ENCODE peak calls at places on chromosome 5, in ten cellular contexts. One of them, this sample, is unnamed.

GRCh38 chr5:109878887-109879286 is 189.2 kb downstream of the MAN2A1 start:
- DNase-seq in mammary epithelial cell: no peak
- DNase-seq in neural progenitor cell: no peak
- DNase-seq in Peyer's patch: no peak
- DNase-seq in cardiac muscle cell: no peak
- DNase-seq in psoas muscle: no peak
- DNase-seq in IMR-90: no peak
- DNase-seq in RWPE2: no peak
- DNase-seq in lung: no peak
- DNase-seq in PC-3: no peak
- DNase-seq in this sample: no peak

GRCh38 chr5:10595305-10595677 is 31.4 kb downstream of the ANKRD33B start:
- DNase-seq in mammary epithelial cell: peak; percentile 17
- DNase-seq in neural progenitor cell: no peak
- DNase-seq in Peyer's patch: no peak
- DNase-seq in cardiac muscle cell: no peak
- DNase-seq in psoas muscle: no peak
- DNase-seq in IMR-90: peak; percentile 44
- DNase-seq in RWPE2: no peak
- DNase-seq in lung: no peak
- DNase-seq in PC-3: peak; percentile 33
- DNase-seq in this sample: peak; percentile 43

GRCh38 chr5:38605610-38606009 is 49.2 kb upstream of the LIFR start:
- DNase-seq in mammary epithelial cell: no peak
- DNase-seq in neural progenitor cell: no peak
- DNase-seq in Peyer's patch: no peak
- DNase-seq in cardiac muscle cell: no peak
- DNase-seq in psoas muscle: no peak
- DNase-seq in IMR-90: no peak
- DNase-seq in RWPE2: no peak
- DNase-seq in lung: no peak
- DNase-seq in PC-3: no peak
- DNase-seq in this sample: no peak

GRCh38 chr5:154198611-154199230 is 8.2 kb downstream of the GALNT10 start:
- DNase-seq in mammary epithelial cell: peak; percentile 70
- DNase-seq in neural progenitor cell: no peak
- DNase-seq in Peyer's patch: no peak
- DNase-seq in cardiac muscle cell: no peak
- DNase-seq in psoas muscle: no peak
- DNase-seq in IMR-90: peak; percentile 89
- DNase-seq in RWPE2: no peak
- DNase-seq in lung: no peak
- DNase-seq in PC-3: peak; percentile 84
- DNase-seq in this sample: no peak

GRCh38 chr5:150286820-150287219 is 2.8 kb downstream of the CAMK2A start:
- DNase-seq in mammary epithelial cell: no peak
- DNase-seq in neural progenitor cell: peak; percentile 75
- DNase-seq in Peyer's patch: no peak
- DNase-seq in cardiac muscle cell: peak; percentile 66
- DNase-seq in psoas muscle: no peak
- DNase-seq in IMR-90: no peak
- DNase-seq in RWPE2: no peak
- DNase-seq in lung: no peak
- DNase-seq in PC-3: peak; percentile 62
- DNase-seq in this sample: no peak

GRCh38 chr5:78984020-78984610 is 995 bp downstream of the ARSB start:
- DNase-seq in mammary epithelial cell: no peak
- DNase-seq in neural progenitor cell: peak; percentile 15
- DNase-seq in Peyer's patch: no peak
- DNase-seq in cardiac muscle cell: no peak
- DNase-seq in psoas muscle: no peak
- DNase-seq in IMR-90: peak; percentile 21
- DNase-seq in RWPE2: no peak
- DNase-seq in lung: no peak
- DNase-seq in PC-3: peak; percentile 7
- DNase-seq in this sample: no peak

GRCh38 chr5:93573627-93573974 is 7.4 kb downstream of the NR2F1-AS1 start:
- DNase-seq in mammary epithelial cell: no peak
- DNase-seq in neural progenitor cell: peak; percentile 52
- DNase-seq in Peyer's patch: no peak
- DNase-seq in cardiac muscle cell: no peak
- DNase-seq in psoas muscle: no peak
- DNase-seq in IMR-90: no peak
- DNase-seq in RWPE2: no peak
- DNase-seq in lung: no peak
- DNase-seq in PC-3: no peak
- DNase-seq in this sample: no peak

GRCh38 chr5:78518365-78519197 is 130.0 kb downstream of the LHFPL2 start:
- DNase-seq in mammary epithelial cell: peak; percentile 92
- DNase-seq in neural progenitor cell: no peak
- DNase-seq in Peyer's patch: peak; percentile 88
- DNase-seq in cardiac muscle cell: peak; percentile 36
- DNase-seq in psoas muscle: peak; percentile 52
- DNase-seq in IMR-90: peak; percentile 96
- DNase-seq in RWPE2: no peak
- DNase-seq in lung: peak; percentile 66
- DNase-seq in PC-3: peak; percentile 73
- DNase-seq in this sample: peak; percentile 85

GRCh38 chr5:79263290-79263689 is 27.4 kb downstream of the JMY start:
- DNase-seq in mammary epithelial cell: no peak
- DNase-seq in neural progenitor cell: no peak
- DNase-seq in Peyer's patch: no peak
- DNase-seq in cardiac muscle cell: no peak
- DNase-seq in psoas muscle: no peak
- DNase-seq in IMR-90: no peak
- DNase-seq in RWPE2: no peak
- DNase-seq in lung: no peak
- DNase-seq in PC-3: no peak
- DNase-seq in this sample: no peak

GRCh38 chr5:95280692-95281091 is 4.2 kb downstream of the MCTP1 start:
- DNase-seq in mammary epithelial cell: no peak
- DNase-seq in neural progenitor cell: no peak
- DNase-seq in Peyer's patch: no peak
- DNase-seq in cardiac muscle cell: no peak
- DNase-seq in psoas muscle: no peak
- DNase-seq in IMR-90: no peak
- DNase-seq in RWPE2: no peak
- DNase-seq in lung: no peak
- DNase-seq in PC-3: no peak
- DNase-seq in this sample: no peak

GRCh38 chr5:17113174-17113941 is 104.1 kb upstream of the BASP1 start:
- DNase-seq in mammary epithelial cell: peak; percentile 34
- DNase-seq in neural progenitor cell: no peak
- DNase-seq in Peyer's patch: no peak
- DNase-seq in cardiac muscle cell: no peak
- DNase-seq in psoas muscle: no peak
- DNase-seq in IMR-90: peak; percentile 89
- DNase-seq in RWPE2: no peak
- DNase-seq in lung: no peak
- DNase-seq in PC-3: peak; percentile 39
- DNase-seq in this sample: no peak

GRCh38 chr5:150428978-150429377 is 16.3 kb upstream of the CD74 start:
- DNase-seq in mammary epithelial cell: no peak
- DNase-seq in neural progenitor cell: no peak
- DNase-seq in Peyer's patch: no peak
- DNase-seq in cardiac muscle cell: no peak
- DNase-seq in psoas muscle: no peak
- DNase-seq in IMR-90: no peak
- DNase-seq in RWPE2: no peak
- DNase-seq in lung: no peak
- DNase-seq in PC-3: no peak
- DNase-seq in this sample: no peak

GRCh38 chr5:138843789-138844461 is 31.2 kb downstream of the LRRTM2 start:
- DNase-seq in mammary epithelial cell: peak; percentile 68
- DNase-seq in neural progenitor cell: no peak
- DNase-seq in Peyer's patch: no peak
- DNase-seq in cardiac muscle cell: no peak
- DNase-seq in psoas muscle: no peak
- DNase-seq in IMR-90: peak; percentile 7
- DNase-seq in RWPE2: peak; percentile 83
- DNase-seq in lung: no peak
- DNase-seq in PC-3: no peak
- DNase-seq in this sample: no peak

GRCh38 chr5:72459089-72459661 is 48.0 kb downstream of the ZNF366 start:
- DNase-seq in mammary epithelial cell: no peak
- DNase-seq in neural progenitor cell: no peak
- DNase-seq in Peyer's patch: no peak
- DNase-seq in cardiac muscle cell: no peak
- DNase-seq in psoas muscle: no peak
- DNase-seq in IMR-90: no peak
- DNase-seq in RWPE2: no peak
- DNase-seq in lung: peak; percentile 54
- DNase-seq in PC-3: no peak
- DNase-seq in this sample: no peak

GRCh38 chr5:171420429-171421231 is 1.2 kb downstream of the FGF18 start:
- DNase-seq in mammary epithelial cell: peak; percentile 17
- DNase-seq in neural progenitor cell: peak; percentile 53
- DNase-seq in Peyer's patch: peak; percentile 67
- DNase-seq in cardiac muscle cell: peak; percentile 81
- DNase-seq in psoas muscle: peak; percentile 90
- DNase-seq in IMR-90: peak; percentile 89
- DNase-seq in RWPE2: no peak
- DNase-seq in lung: peak; percentile 85
- DNase-seq in PC-3: peak; percentile 56
- DNase-seq in this sample: peak; percentile 87

GRCh38 chr5:124651663-124652513 is 94.6 kb downstream of the ZNF608 start:
- DNase-seq in mammary epithelial cell: peak; percentile 77
- DNase-seq in neural progenitor cell: peak; percentile 93
- DNase-seq in Peyer's patch: peak; percentile 87
- DNase-seq in cardiac muscle cell: peak; percentile 89
- DNase-seq in psoas muscle: peak; percentile 81
- DNase-seq in IMR-90: no peak
- DNase-seq in RWPE2: peak; percentile 85
- DNase-seq in lung: peak; percentile 79
- DNase-seq in PC-3: peak; percentile 70
- DNase-seq in this sample: peak; percentile 85

GRCh38 chr5:124654418-124654817 is 92.0 kb downstream of the ZNF608 start:
- DNase-seq in mammary epithelial cell: no peak
- DNase-seq in neural progenitor cell: no peak
- DNase-seq in Peyer's patch: no peak
- DNase-seq in cardiac muscle cell: no peak
- DNase-seq in psoas muscle: no peak
- DNase-seq in IMR-90: no peak
- DNase-seq in RWPE2: no peak
- DNase-seq in lung: no peak
- DNase-seq in PC-3: no peak
- DNase-seq in this sample: no peak

GRCh38 chr5:124650960-124651662 is 95.3 kb downstream of the ZNF608 start:
- DNase-seq in mammary epithelial cell: no peak
- DNase-seq in neural progenitor cell: peak; percentile 18
- DNase-seq in Peyer's patch: no peak
- DNase-seq in cardiac muscle cell: no peak
- DNase-seq in psoas muscle: no peak
- DNase-seq in IMR-90: peak; percentile 84
- DNase-seq in RWPE2: no peak
- DNase-seq in lung: no peak
- DNase-seq in PC-3: no peak
- DNase-seq in this sample: no peak

GRCh38 chr5:124652892-124653441 is 93.5 kb downstream of the ZNF608 start:
- DNase-seq in mammary epithelial cell: no peak
- DNase-seq in neural progenitor cell: peak; percentile 10
- DNase-seq in Peyer's patch: no peak
- DNase-seq in cardiac muscle cell: no peak
- DNase-seq in psoas muscle: no peak
- DNase-seq in IMR-90: no peak
- DNase-seq in RWPE2: no peak
- DNase-seq in lung: no peak
- DNase-seq in PC-3: no peak
- DNase-seq in this sample: no peak

GRCh38 chr5:124652514-124652819 is 94.0 kb downstream of the ZNF608 start:
- DNase-seq in mammary epithelial cell: no peak
- DNase-seq in neural progenitor cell: no peak
- DNase-seq in Peyer's patch: no peak
- DNase-seq in cardiac muscle cell: no peak
- DNase-seq in psoas muscle: no peak
- DNase-seq in IMR-90: no peak
- DNase-seq in RWPE2: no peak
- DNase-seq in lung: no peak
- DNase-seq in PC-3: no peak
- DNase-seq in this sample: no peak
- H3K4me1 ChIP-seq in mammary epithelial cell: peaks cover 54% of the 10 kb centered on the region
- H3K4me1 ChIP-seq in neural progenitor cell: peaks cover 74% of the 10 kb centered on the region
- H3K4me1 ChIP-seq in Peyer's patch: peaks cover 6% of the 10 kb centered on the region
- H3K4me1 ChIP-seq in cardiac muscle cell: peaks cover 89% of the 10 kb centered on the region
- H3K4me1 ChIP-seq in psoas muscle: peaks cover 50% of the 10 kb centered on the region
- H3K4me1 ChIP-seq in IMR-90: peaks cover 30% of the 10 kb centered on the region
- H3K4me1 ChIP-seq in RWPE2: peaks cover 45% of the 10 kb centered on the region
- H3K4me1 ChIP-seq in lung: peaks cover 7% of the 10 kb centered on the region
- H3K4me1 ChIP-seq in PC-3: peaks cover 50% of the 10 kb centered on the region
- H3K4me1 ChIP-seq in this sample: peaks cover 41% of the 10 kb centered on the region

DNA sequence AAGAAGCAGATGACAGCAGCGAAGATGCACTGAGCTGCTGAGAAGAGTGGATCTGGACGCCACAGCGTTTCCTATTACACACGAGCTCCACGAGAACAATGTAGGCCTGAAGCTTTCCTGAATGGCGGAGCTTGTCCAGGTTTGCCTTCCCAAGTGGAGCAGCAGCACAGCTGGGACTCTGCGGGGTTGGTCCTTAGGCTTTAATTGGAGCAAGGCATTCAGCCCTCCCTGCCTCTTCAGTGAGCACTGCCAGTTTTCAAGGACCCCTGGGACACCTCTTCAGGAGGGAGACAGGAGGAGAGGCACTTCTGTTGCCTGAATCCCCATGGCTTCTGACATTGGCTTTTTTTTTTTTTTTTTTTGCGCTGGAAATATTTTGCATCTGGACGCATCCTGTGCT is 179.4 kb downstream of the SEMA6A start:
- DNase-seq in mammary epithelial cell: no peak
- DNase-seq in neural progenitor cell: peak; percentile 58
- DNase-seq in Peyer's patch: no peak
- DNase-seq in cardiac muscle cell: no peak
- DNase-seq in psoas muscle: no peak
- DNase-seq in IMR-90: no peak
- DNase-seq in RWPE2: no peak
- DNase-seq in lung: no peak
- DNase-seq in PC-3: no peak
- DNase-seq in this sample: no peak
- H3K36me3 ChIP-seq in mammary epithelial cell: no peaks in the 10 kb centered on the region
- H3K36me3 ChIP-seq in neural progenitor cell: no peaks in the 10 kb centered on the region
- H3K36me3 ChIP-seq in Peyer's patch: no peaks in the 10 kb centered on the region
- H3K36me3 ChIP-seq in cardiac muscle cell: no peaks in the 10 kb centered on the region
- H3K36me3 ChIP-seq in psoas muscle: no peaks in the 10 kb centered on the region
- H3K36me3 ChIP-seq in IMR-90: no peaks in the 10 kb centered on the region
- H3K36me3 ChIP-seq in RWPE2: no peaks in the 10 kb centered on the region
- H3K36me3 ChIP-seq in lung: no peaks in the 10 kb centered on the region
- H3K36me3 ChIP-seq in PC-3: no peaks in the 10 kb centered on the region
- H3K36me3 ChIP-seq in this sample: no peaks in the 10 kb centered on the region

GRCh38 chr5:36060516-36060885 is 6.2 kb downstream of the UGT3A2 start:
- DNase-seq in mammary epithelial cell: no peak
- DNase-seq in neural progenitor cell: no peak
- DNase-seq in Peyer's patch: no peak
- DNase-seq in cardiac muscle cell: no peak
- DNase-seq in psoas muscle: no peak
- DNase-seq in IMR-90: no peak
- DNase-seq in RWPE2: no peak
- DNase-seq in lung: no peak
- DNase-seq in PC-3: peak; percentile 55
- DNase-seq in this sample: no peak
- TF ChIP-seq CTCF in mammary epithelial cell: no peak
- TF ChIP-seq CTCF in neural progenitor cell: peak; percentile 46
- TF ChIP-seq CTCF in Peyer's patch: peak; percentile 22
- TF ChIP-seq CTCF in cardiac muscle cell: no peak
- TF ChIP-seq CTCF in psoas muscle: no peak
- TF ChIP-seq CTCF in IMR-90: peak; percentile 10
- TF ChIP-seq CTCF in RWPE2: peak; percentile 38
- TF ChIP-seq CTCF in lung: no peak
- TF ChIP-seq CTCF in PC-3: peak; percentile 71
- TF ChIP-seq CTCF in this sample: no peak

GRCh38 chr5:141783599-141784296 is 94.5 kb downstream of the PCDH1 start:
- DNase-seq in mammary epithelial cell: peak; percentile 67
- DNase-seq in neural progenitor cell: peak; percentile 66
- DNase-seq in Peyer's patch: no peak
- DNase-seq in cardiac muscle cell: no peak
- DNase-seq in psoas muscle: no peak
- DNase-seq in IMR-90: no peak
- DNase-seq in RWPE2: peak; percentile 92
- DNase-seq in lung: no peak
- DNase-seq in PC-3: no peak
- DNase-seq in this sample: no peak
- H3K4me1 ChIP-seq in mammary epithelial cell: peaks cover 15% of the 10 kb centered on the region
- H3K4me1 ChIP-seq in neural progenitor cell: peaks cover 28% of the 10 kb centered on the region
- H3K4me1 ChIP-seq in Peyer's patch: no peaks in the 10 kb centered on the region
- H3K4me1 ChIP-seq in cardiac muscle cell: no peaks in the 10 kb centered on the region
- H3K4me1 ChIP-seq in psoas muscle: no peaks in the 10 kb centered on the region
- H3K4me1 ChIP-seq in IMR-90: no peaks in the 10 kb centered on the region
- H3K4me1 ChIP-seq in RWPE2: peaks cover 3% of the 10 kb centered on the region
- H3K4me1 ChIP-seq in lung: peaks cover 3% of the 10 kb centered on the region
- H3K4me1 ChIP-seq in PC-3: peaks cover 3% of the 10 kb centered on the region
- H3K4me1 ChIP-seq in this sample: peaks cover 3% of the 10 kb centered on the region